ENCODE peak calls at places on chromosomes 5 and 9, in eight cellular contexts. I is activated T-helper 1 cell treated with anti-CD3 and anti-CD28 coated beads, Interleukin-2, amount 50 U/mL, for 16 hours; K is mucosa of gallbladder; B is renal cortical epithelial cell; D is PC-9; X is astrocyte of the hippocampus; P is activated T-cell treated with anti-CD3 and anti-CD28 coated beads, Interleukin-2, amount 50 U/mL, for 48 hours; H is T follicular helper cell. A is an unnamed sample.

GRCh38 chr5:2740051-2740848 is 11.2 kb downstream of the IRX2 start:
- DNase-seq in I (no peak), K (no peak), B (no peak), D (no peak), X (no peak), P (no peak), H (no peak), A (no peak)

GRCh38 chr5:39187873-39188731 is 31.3 kb downstream of the FYB1 start:
- DNase-seq in I (no peak), K (no peak), B (peak), D (no peak), X (no peak), P (no peak), H (no peak), A (no peak)

GRCh38 chr9:35162605-35163315 is 951 bp downstream of the UNC13B start:
- DNase-seq in I (no peak), K (no peak), B (peak), D (no peak), X (peak), P (no peak), H (no peak), A (no peak)

GRCh38 chr5:43039468-43040286 is 442 bp downstream of the ANXA2R start:
- DNase-seq in I (peak), K (peak), B (peak), D (peak), X (peak), P (peak), H (peak), A (peak)

GRCh38 chr5:72749362-72749997 is 67.0 kb upstream of the TNPO1 start:
- DNase-seq in I (no peak), K (no peak), B (no peak), D (no peak), X (no peak), P (no peak), H (no peak), A (no peak)

GRCh38 chr5:145775893-145776444 is 59.2 kb downstream of the PRELID2 start:
- DNase-seq in I (no peak), K (peak), B (peak), D (no peak), X (peak), P (no peak), H (no peak), A (no peak)

GRCh38 chr5:58787982-58788381 is 205.1 kb downstream of the RAB3C start:
- DNase-seq in I (no peak), K (no peak), B (no peak), D (no peak), X (no peak), P (no peak), H (no peak), A (no peak)

GRCh38 chr5:138659561-138659960 is 84.4 kb upstream of the HSPA9 start:
- DNase-seq in I (no peak), K (no peak), B (no peak), D (no peak), X (no peak), P (no peak), H (no peak), A (no peak)

GRCh38 chr5:21680196-21680595 is 1172.9 kb downstream of the CDH12 start:
- DNase-seq in I (no peak), K (no peak), B (peak), D (peak), X (peak), P (no peak), H (no peak), A (no peak)

GRCh38 chr5:149561848-149562247 is 10.6 kb upstream of the CSNK1A1 start:
- DNase-seq in I (no peak), K (no peak), B (peak), D (peak), X (peak), P (no peak), H (no peak), A (no peak)

GRCh38 chr5:174690256-174690655 is 34.1 kb upstream of the MSX2 start:
- DNase-seq in I (no peak), K (no peak), B (no peak), D (no peak), X (peak), P (no peak), H (no peak), A (no peak)

GRCh38 chr9:124795881-124796415 is 19.0 kb downstream of the OLFML2A start:
- DNase-seq in I (no peak), K (no peak), B (no peak), D (no peak), X (peak), P (no peak), H (no peak), A (no peak)

GRCh38 chr5:178416919-178417318 is 173.3 kb downstream of the COL23A1 start:
- DNase-seq in I (no peak), K (no peak), B (peak), D (no peak), X (peak), P (no peak), H (no peak), A (no peak)

GRCh38 chr9:137305060-137305787 is 3.2 kb upstream of the NRARP start:
- DNase-seq in I (peak), K (no peak), B (peak), D (peak), X (peak), P (peak), H (peak), A (peak)

GRCh38 chr9:113857875-113858274 is 18.2 kb upstream of the ZNF618 start:
- DNase-seq in I (no peak), K (no peak), B (no peak), D (no peak), X (peak), P (no peak), H (no peak), A (peak)

GRCh38 chr5:1479581-1480188 is 34.4 kb upstream of the SLC6A3 start:
- DNase-seq in I (peak), K (no peak), B (peak), D (peak), X (peak), P (peak), H (peak), A (no peak)

GRCh38 chr5:116865651-116866050 is 291.0 kb upstream of the SEMA6A start:
- DNase-seq in I (no peak), K (no peak), B (no peak), D (no peak), X (no peak), P (no peak), H (no peak), A (no peak)

GRCh38 chr9:90998573-90998972 is 197.0 kb downstream of the SYK start:
- DNase-seq in I (no peak), K (no peak), B (no peak), D (peak), X (no peak), P (no peak), H (no peak), A (peak)

GRCh38 chr5:149636861-149637246 is 55.6 kb downstream of the ARHGEF37 start:
- DNase-seq in I (peak), K (peak), B (peak), D (peak), X (peak), P (peak), H (no peak), A (peak)

GRCh38 chr9:133112361-133113026 is 8.5 kb downstream of the RALGDS start:
- DNase-seq in I (no peak), K (peak), B (peak), D (no peak), X (no peak), P (no peak), H (no peak), A (no peak)

GRCh38 chr5:143376911-143377838 is 26.3 kb downstream of the NR3C1 start:
- DNase-seq in I (no peak), K (no peak), B (peak), D (peak), X (peak), P (no peak), H (no peak), A (no peak)

GRCh38 chr9:117734523-117735314 is 30.5 kb downstream of the TLR4 start:
- DNase-seq in I (no peak), K (no peak), B (peak), D (no peak), X (peak), P (no peak), H (no peak), A (no peak)

GRCh38 chr5:140855772-140856674 is at the start of gene PCDHA10:
- DNase-seq in I (no peak), K (no peak), B (no peak), D (no peak), X (peak), P (no peak), H (no peak), A (no peak)

GRCh38 chr5:102663771-102664530 is 91.2 kb upstream of the PAM start:
- DNase-seq in I (no peak), K (no peak), B (peak), D (no peak), X (peak), P (no peak), H (no peak), A (no peak)

GRCh38 chr9:137836831-137837241 is 40.7 kb upstream of the CACNA1B start:
- DNase-seq in I (no peak), K (no peak), B (no peak), D (no peak), X (no peak), P (no peak), H (no peak), A (no peak)

GRCh38 chr5:80326468-80326867 is 6.7 kb downstream of the SPZ1 start:
- DNase-seq in I (no peak), K (no peak), B (no peak), D (no peak), X (no peak), P (no peak), H (no peak), A (no peak)

GRCh38 chr5:14497276-14497675 is 84.3 kb upstream of the OTULINL start:
- DNase-seq in I (no peak), K (no peak), B (no peak), D (no peak), X (no peak), P (no peak), H (no peak), A (no peak)

GRCh38 chr9:135324329-135324728 is 155.3 kb upstream of the PPP1R26 start:
- DNase-seq in I (no peak), K (no peak), B (no peak), D (no peak), X (no peak), P (no peak), H (no peak), A (no peak)

GRCh38 chr9:92455217-92455616 is 27.1 kb downstream of the ASPN start:
- DNase-seq in I (no peak), K (no peak), B (peak), D (no peak), X (no peak), P (no peak), H (no peak), A (no peak)

GRCh38 chr5:122608222-122608621 is 166.7 kb upstream of the SNX2 start:
- DNase-seq in I (no peak), K (no peak), B (peak), D (no peak), X (no peak), P (no peak), H (no peak), A (no peak)